ENCODE peak calls at places on chromosomes 7 and 10, in four cellular contexts. E is IMR-90, D is H9, O is H1. Z is an unnamed sample. For H3K27me3, the result is how much of the 10 kb centered on the place peaks cover.

GRCh38 chr10:29820890-29821398 is 186.2 kb upstream of the SVIL start:
- DNase-seq in E (no peak), O (no peak), D (no peak), Z (no peak)

GRCh38 chr10:100506596-100507356 is 12.9 kb downstream of the SEC31B start:
- DNase-seq in O (no peak), D (no peak), E (peak), Z (no peak)

GRCh38 chr10:62185914-62186692 is 82.5 kb downstream of the RTKN2 start:
- DNase-seq in D (no peak), E (no peak), O (no peak), Z (no peak)

GRCh38 chr10:48317321-48317990 is 11.0 kb downstream of the MAPK8 start:
- DNase-seq in O (no peak), E (no peak), D (no peak), Z (peak)

GRCh38 chr7:37110641-37111421 is 337.8 kb downstream of the ELMO1 start:
- DNase-seq in O (no peak), D (no peak), E (no peak), Z (no peak)

GRCh38 chr10:96334888-96335526 is 23.8 kb downstream of the OPALIN start:
- DNase-seq in D (peak), O (peak), E (peak), Z (peak)

GRCh38 chr7:28406192-28406591 is 6.1 kb upstream of the CREB5 start:
- DNase-seq in E (no peak), O (peak), D (peak), Z (peak)

GRCh38 chr10:5551531-5552375 is 27.0 kb downstream of the CALML3 start:
- DNase-seq in D (no peak), E (peak), O (no peak), Z (no peak)

GRCh38 chr10:22573820-22574569 is 140.4 kb downstream of the PIP4K2A start:
- DNase-seq in D (no peak), E (peak), O (peak), Z (peak)

GRCh38 chr10:125025341-125025740 is 83.4 kb downstream of the ZRANB1 start:
- DNase-seq in D (no peak), O (no peak), E (peak), Z (no peak)

GRCh38 chr10:13820591-13821377 is 234.0 kb downstream of the PRPF18 start:
- DNase-seq in D (no peak), O (no peak), E (no peak), Z (no peak)

GRCh38 chr7:157133304-157133703 is 5.4 kb upstream of the UBE3C start:
- DNase-seq in D (no peak), O (no peak), E (no peak), Z (no peak)
- H4K5ac ChIP-seq in D (no peak), O (no peak), E (no peak), Z (no peak)

DNA sequence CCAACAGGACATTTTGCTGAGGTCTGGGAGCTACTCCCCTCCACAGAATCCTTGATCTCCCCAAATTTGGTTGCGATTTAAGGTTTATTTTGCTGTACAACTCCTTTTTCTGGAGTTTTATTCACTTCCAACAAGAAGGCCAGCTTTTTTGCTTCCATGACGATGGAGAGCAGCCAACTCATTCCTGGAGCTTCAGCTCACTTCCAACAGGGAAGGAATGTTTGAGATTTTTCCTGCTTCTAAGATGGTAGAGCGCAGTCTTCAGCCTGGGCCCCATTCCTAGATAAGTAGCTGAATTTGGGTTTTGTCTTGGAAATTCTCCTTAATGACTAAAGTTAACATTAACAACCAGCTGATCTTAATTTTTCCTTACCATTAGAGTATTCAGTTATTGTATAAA is 30.9 kb upstream of the CREB3L2 start:
- DNase-seq in E (peak), D (no peak), O (no peak), Z (peak)
- H2BK120ac ChIP-seq in E (no peak), D (no peak), O (no peak), Z (peak)

GRCh38 chr10:123136806-123137642 is 1.3 kb downstream of the HMX3 start:
- DNase-seq in O (peak), D (peak), E (no peak), Z (peak)
- H3K27me3 ChIP-seq in O (half or more), D (half or more), E (half or more), Z (half or more)

GRCh38 chr7:52777423-52777822 is 258.0 kb upstream of the POM121L12 start:
- DNase-seq in O (no peak), D (no peak), E (no peak), Z (no peak)
- H4K5ac ChIP-seq in O (no peak), D (no peak), E (no peak), Z (no peak)

GRCh38 chr10:119542990-119543813 is 683 bp upstream of the RGS10 start:
- DNase-seq in E (peak), O (no peak), D (peak), Z (peak)

GRCh38 chr10:119541459-119542356 is 811 bp downstream of the RGS10 start:
- DNase-seq in O (peak), D (no peak), E (no peak), Z (no peak)

GRCh38 chr10:119543814-119544642 is 1.5 kb upstream of the RGS10 start:
- DNase-seq in D (no peak), O (peak), E (no peak), Z (peak)

GRCh38 chr10:119541046-119541445 is 1.5 kb downstream of the RGS10 start:
- DNase-seq in D (no peak), E (peak), O (no peak), Z (no peak)

GRCh38 chr10:119542357-119542989 is at the start of gene RGS10:
- DNase-seq in D (peak), E (peak), O (peak), Z (peak)
- H2BK120ac ChIP-seq in D (no peak), E (peak), O (no peak), Z (no peak)

GRCh38 chr7:19116121-19117080 is 1.0 kb downstream of the TWIST1 start:
- DNase-seq in E (peak), O (peak), D (peak), Z (peak)
- H3K27me3 ChIP-seq in E (under half), O (half or more), D (half or more), Z (under half)

GRCh38 chr7:91326516-91327209 is 62.4 kb downstream of the FZD1 start:
- DNase-seq in O (no peak), E (no peak), D (no peak), Z (no peak)

GRCh38 chr7:91325731-91326130 is 61.5 kb downstream of the FZD1 start:
- DNase-seq in O (no peak), E (no peak), D (no peak), Z (no peak)

GRCh38 chr7:91330378-91331295 is 66.4 kb downstream of the FZD1 start:
- DNase-seq in E (no peak), D (no peak), O (no peak), Z (no peak)

GRCh38 chr7:91324663-91325062 is 60.4 kb downstream of the FZD1 start:
- DNase-seq in O (no peak), E (no peak), D (no peak), Z (no peak)

DNA sequence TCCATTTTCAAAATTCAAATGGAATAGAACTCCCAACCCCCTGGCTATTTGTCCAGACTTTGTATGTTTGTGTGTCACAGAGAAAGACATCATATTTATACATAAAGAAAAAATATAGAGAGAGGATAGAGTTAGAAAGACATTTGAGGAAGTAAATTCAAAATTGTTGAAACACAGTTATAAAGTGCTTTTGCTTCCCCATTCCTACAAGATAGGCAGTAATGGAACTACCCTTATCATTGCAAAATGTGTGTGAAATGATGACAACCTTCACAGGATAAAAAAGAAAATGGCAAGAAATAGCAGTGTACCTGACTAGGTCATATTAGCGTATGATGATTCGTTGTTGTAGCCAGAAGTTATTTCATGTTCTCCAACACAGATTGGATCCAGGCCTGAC is 63.1 kb downstream of the FZD1 start:
- DNase-seq in E (no peak), O (no peak), D (no peak), Z (no peak)
- H4K5ac ChIP-seq in E (no peak), O (no peak), D (no peak), Z (no peak)

GRCh38 chr10:114372179-114372578 is 32.1 kb downstream of the AFAP1L2 start:
- DNase-seq in O (no peak), E (no peak), D (no peak), Z (no peak)
- H2BK120ac ChIP-seq in O (no peak), E (no peak), D (no peak), Z (no peak)

Z was measured in mesendoderm.